ENCODE peak calls at places on chromosomes 13 and 19, in ten cellular contexts. S is HFF-Myc, M is islet precursor cell, E is NCI-H1105, T is Calu3, K is natural killer cell, G is pancreas, C is PC-3, Q is body of pancreas, D is EL. P is an unnamed sample.

GRCh38 chr19:49554701-49555181 is 25.6 kb downstream of the NOSIP start:
- DNase-seq in T (no peak), G (no peak), E (no peak), D (no peak), C (no peak), K (no peak), M (no peak), Q (peak; percentile 58), S (no peak), P (peak; percentile 54)

GRCh38 chr19:38850976-38851621 is 1.3 kb upstream of the HNRNPL start:
- DNase-seq in S (no peak), K (peak; percentile 50), Q (peak; percentile 37), M (no peak), C (no peak), G (peak; percentile 64), D (no peak), T (no peak), E (no peak), P (peak; percentile 61)

GRCh38 chr19:46515290-46515609 is 19.6 kb upstream of the PNMA8B start:
- DNase-seq in E (no peak), T (no peak), C (no peak), Q (no peak), M (no peak), K (no peak), S (no peak), G (no peak), D (no peak), P (no peak)

GRCh38 chr13:25689539-25689938 is 317.8 kb downstream of the ATP8A2 start:
- DNase-seq in Q (no peak), G (no peak), E (no peak), M (no peak), S (no peak), T (no peak), D (no peak), C (no peak), K (no peak), P (no peak)

GRCh38 chr13:48853381-48854102 is 122.2 kb upstream of the FNDC3A start:
- DNase-seq in S (no peak), E (no peak), Q (no peak), M (no peak), G (no peak), C (no peak), T (no peak), K (no peak), D (no peak), P (no peak)

GRCh38 chr13:80499536-80500280 is 158.8 kb upstream of the SPRY2 start:
- DNase-seq in S (no peak), D (no peak), T (no peak), C (no peak), G (no peak), Q (no peak), K (no peak), E (no peak), M (no peak), P (no peak)

GRCh38 chr13:60329221-60329983 is 67.6 kb upstream of the TDRD3 start:
- DNase-seq in K (no peak), E (peak; percentile 23), Q (peak; percentile 30), S (no peak), G (peak; percentile 27), M (peak; percentile 81), C (peak; percentile 35), D (peak; percentile 25), T (peak; percentile 19), P (no peak)

GRCh38 chr13:26485786-26486185 is 71.7 kb upstream of the WASF3 start:
- DNase-seq in D (no peak), M (no peak), G (no peak), Q (no peak), S (no peak), E (no peak), T (no peak), K (no peak), C (no peak), P (no peak)

GRCh38 chr19:18464646-18465045 is 26.7 kb upstream of the ISYNA1 start:
- DNase-seq in M (no peak), G (peak; percentile 77), K (no peak), T (no peak), E (peak; percentile 74), D (peak; percentile 68), C (peak; percentile 49), S (no peak), Q (peak; percentile 90), P (no peak)

GRCh38 chr13:112887557-112887991 is 81.4 kb upstream of the MCF2L start:
- DNase-seq in T (no peak), S (no peak), D (no peak), Q (no peak), G (no peak), C (no peak), K (no peak), E (no peak), M (no peak), P (no peak)

GRCh38 chr19:18587962-18588610 is 512 bp upstream of the REX1BD start:
- DNase-seq in T (no peak), Q (no peak), E (no peak), C (no peak), M (no peak), G (no peak), S (no peak), D (no peak), K (no peak), P (no peak)

GRCh38 chr19:35449347-35450043 is 1.4 kb downstream of the FFAR2 start:
- DNase-seq in G (no peak), D (no peak), Q (no peak), S (no peak), T (peak; percentile 49), K (no peak), C (peak; percentile 9), E (peak; percentile 64), M (no peak), P (no peak)

GRCh38 chr19:4713384-4713951 is 10.2 kb downstream of the DPP9 start:
- DNase-seq in Q (peak; percentile 68), M (peak; percentile 68), S (peak; percentile 91), K (no peak), C (peak; percentile 100), G (peak; percentile 37), E (no peak), D (peak; percentile 99), T (peak; percentile 83), P (no peak)

GRCh38 chr19:16386619-16387240 is 62.1 kb downstream of the KLF2 start:
- DNase-seq in S (peak; percentile 25), D (peak; percentile 53), G (no peak), T (peak; percentile 36), C (peak; percentile 60), M (peak; percentile 77), K (peak; percentile 54), Q (peak; percentile 40), E (no peak), P (peak; percentile 66)

GRCh38 chr13:90272356-90272755 is 1075.1 kb upstream of the MIR17HG start:
- DNase-seq in D (peak; percentile 15), S (no peak), C (peak; percentile 32), G (no peak), M (no peak), K (no peak), E (no peak), T (no peak), Q (no peak), P (no peak)

GRCh38 chr19:44623080-44623479 is 9.7 kb downstream of the IGSF23 start:
- DNase-seq in K (no peak), D (peak; percentile 51), T (no peak), Q (peak; percentile 26), S (no peak), C (peak; percentile 9), G (no peak), E (no peak), M (no peak), P (no peak)

GRCh38 chr19:35013820-35014754 is 14.0 kb downstream of the GRAMD1A start:
- DNase-seq in Q (no peak), C (no peak), G (no peak), M (no peak), K (peak; percentile 69), T (no peak), D (no peak), S (no peak), E (no peak), P (peak; percentile 63)

GRCh38 chr19:958967-959685 is 25.0 kb upstream of the WDR18 start:
- DNase-seq in M (peak; percentile 77), S (no peak), G (no peak), T (no peak), D (peak; percentile 35), Q (no peak), E (no peak), C (peak; percentile 76), K (no peak), P (no peak)

GRCh38 chr13:27587083-27587482 is 33.2 kb downstream of the LNX2 start:
- DNase-seq in E (no peak), M (no peak), C (no peak), S (no peak), Q (no peak), K (no peak), D (no peak), G (no peak), T (no peak), P (no peak)

GRCh38 chr19:19662344-19662743 is 1.1 kb downstream of the ATP13A1 start:
- DNase-seq in G (no peak), M (no peak), Q (no peak), E (no peak), T (no peak), S (no peak), C (no peak), K (no peak), D (no peak), P (no peak)

GRCh38 chr19:31882709-31883108 is 462.7 kb upstream of the ZNF507 start:
- DNase-seq in S (no peak), D (no peak), T (no peak), Q (no peak), C (no peak), M (no peak), G (no peak), K (no peak), E (no peak), P (no peak)

GRCh38 chr19:9354651-9355050 is 8.2 kb upstream of the ZNF177 start:
- DNase-seq in M (no peak), G (no peak), T (no peak), C (no peak), E (no peak), S (no peak), K (no peak), Q (no peak), D (no peak), P (no peak)

GRCh38 chr13:45873491-45874360 is 22.2 kb upstream of the SIAH3 start:
- DNase-seq in E (no peak), C (peak; percentile 63), G (no peak), K (no peak), T (peak; percentile 13), Q (no peak), S (no peak), M (peak; percentile 82), D (peak; percentile 65), P (no peak)

GRCh38 chr19:18519962-18520847 is 1.7 kb downstream of the ELL start:
- DNase-seq in Q (peak; percentile 88), T (peak; percentile 71), D (peak; percentile 85), G (peak; percentile 85), M (peak; percentile 95), K (peak; percentile 49), S (no peak), E (peak; percentile 18), C (peak; percentile 90), P (peak; percentile 65)

GRCh38 chr19:40750035-40750284 is 317 bp downstream of the ACTMAP start:
- DNase-seq in D (no peak), C (peak; percentile 45), E (no peak), K (no peak), S (no peak), M (no peak), G (no peak), T (no peak), Q (no peak), P (no peak)

GRCh38 chr13:108427355-108427754 is 157.8 kb downstream of the TNFSF13B start:
- DNase-seq in S (no peak), E (no peak), G (no peak), Q (no peak), M (no peak), D (peak; percentile 1), K (no peak), T (no peak), C (peak; percentile 7), P (no peak)

GRCh38 chr13:94322925-94323324 is 156.6 kb downstream of the DCT start:
- DNase-seq in G (no peak), K (no peak), S (no peak), Q (no peak), M (no peak), D (no peak), E (peak; percentile 6), T (no peak), C (no peak), P (no peak)

GRCh38 chr13:39684531-39685137 is 29.2 kb downstream of the COG6 start:
- DNase-seq in K (no peak), C (peak; percentile 54), M (no peak), S (no peak), G (no peak), E (peak; percentile 19), D (peak; percentile 18), Q (no peak), T (no peak), P (no peak)